ENCODE peak calls at places on chromosomes 12 and 14, in six cellular contexts. X is CD8-positive, alpha-beta memory T cell; B is stimulated activated CD4-positive, alpha-beta T cell treated with anti-CD3 and anti-CD28 coated beads, Interleukin-2, amount 100 ng/mL, for 24 hours; Y is NCI-H748 treated with DMSO at 0.1 percent for 48 hours; U is EL; S is HT1080. J is an unnamed sample.
A peak's percentile ranks its signal among the peaks of the same experiment; 100 is the strongest.

GRCh38 chr12:117441751-117442150 is 80.3 kb upstream of the NOS1 start:
- DNase-seq in U (peak; percentile 34), B (no peak), X (no peak), Y (no peak), S (peak; percentile 39), J (no peak)

GRCh38 chr14:34297786-34298520 is 164.1 kb downstream of the SPTSSA start:
- DNase-seq in X (no peak), S (no peak), B (no peak), Y (no peak), U (no peak), J (no peak)

GRCh38 chr12:11675952-11676505 is 26.6 kb downstream of the ETV6 start:
- DNase-seq in S (no peak), B (no peak), U (no peak), X (no peak), Y (no peak), J (no peak)

GRCh38 chr12:89353823-89354629 is 1.7 kb upstream of the DUSP6 start:
- DNase-seq in S (no peak), U (peak; percentile 77), X (peak; percentile 44), B (peak; percentile 69), Y (peak; percentile 41), J (peak; percentile 51)

GRCh38 chr12:47094804-47095203 is 15.0 kb upstream of the AMIGO2 start:
- DNase-seq in S (peak; percentile 96), B (no peak), U (peak; percentile 52), Y (no peak), X (no peak), J (no peak)

GRCh38 chr12:10361084-10361483 is 28.8 kb downstream of the KLRK1 start:
- DNase-seq in S (no peak), X (no peak), U (no peak), Y (peak; percentile 7), B (no peak), J (peak; percentile 31)

GRCh38 chr12:130975116-130975515 is 21.4 kb downstream of the ADGRD1 start:
- DNase-seq in X (no peak), Y (no peak), U (no peak), B (no peak), S (no peak), J (no peak)

GRCh38 chr14:38384746-38385145 is 128.9 kb upstream of the CLEC14A start:
- DNase-seq in X (no peak), S (no peak), U (no peak), Y (no peak), B (no peak), J (no peak)

GRCh38 chr12:3101309-3102022 is 24.3 kb downstream of the TSPAN9 start:
- DNase-seq in B (no peak), X (no peak), S (peak; percentile 40), U (peak; percentile 29), Y (no peak), J (no peak)

GRCh38 chr12:49033611-49034286 is 15.2 kb upstream of the PRKAG1 start:
- DNase-seq in U (no peak), Y (no peak), B (no peak), X (no peak), S (no peak), J (no peak)

J was measured in NCI-H1436.